ENCODE peak calls at places on chromosomes 1 and 21, in four cellular contexts. One of them, this sample, is unnamed.

GRCh38 chr1:98393719-98394118 is 267.8 kb upstream of the SNX7 start:
- DNase-seq in cardiac fibroblast: no peak
- DNase-seq in fibroblast of lung: no peak
- DNase-seq in H1: no peak
- DNase-seq in this sample: no peak

GRCh38 chr1:113812661-113813135 is 422 bp upstream of the RSBN1 start:
- DNase-seq in cardiac fibroblast: no peak
- DNase-seq in fibroblast of lung: no peak
- DNase-seq in H1: no peak
- DNase-seq in this sample: no peak

GRCh38 chr1:66752000-66752592 is at the start of gene DYNLT5:
- DNase-seq in cardiac fibroblast: peak; percentile 59
- DNase-seq in fibroblast of lung: peak; percentile 50
- DNase-seq in H1: no peak
- DNase-seq in this sample: no peak

GRCh38 chr1:5913876-5914275 is 78.3 kb downstream of the NPHP4 start:
- DNase-seq in cardiac fibroblast: no peak
- DNase-seq in fibroblast of lung: no peak
- DNase-seq in H1: no peak
- DNase-seq in this sample: no peak

GRCh38 chr1:151294748-151295462 is 12.8 kb downstream of the ZNF687 start:
- DNase-seq in cardiac fibroblast: no peak
- DNase-seq in fibroblast of lung: no peak
- DNase-seq in H1: no peak
- DNase-seq in this sample: no peak

GRCh38 chr21:32044205-32044874 is 171.5 kb downstream of the HUNK start:
- DNase-seq in cardiac fibroblast: no peak
- DNase-seq in fibroblast of lung: no peak
- DNase-seq in H1: no peak
- DNase-seq in this sample: no peak

GRCh38 chr1:198604973-198605372 is 33.9 kb upstream of the PTPRC start:
- DNase-seq in cardiac fibroblast: no peak
- DNase-seq in fibroblast of lung: no peak
- DNase-seq in H1: no peak
- DNase-seq in this sample: no peak

GRCh38 chr1:219805191-219805590 is 123.2 kb downstream of the SLC30A10 start:
- DNase-seq in cardiac fibroblast: no peak
- DNase-seq in fibroblast of lung: no peak
- DNase-seq in H1: no peak
- DNase-seq in this sample: no peak

GRCh38 chr1:38285807-38286530 is 239.4 kb upstream of the POU3F1 start:
- DNase-seq in cardiac fibroblast: no peak
- DNase-seq in fibroblast of lung: no peak
- DNase-seq in H1: peak; percentile 56
- DNase-seq in this sample: no peak

GRCh38 chr1:29186252-29186651 is 4.6 kb upstream of the SRSF4 start:
- DNase-seq in cardiac fibroblast: no peak
- DNase-seq in fibroblast of lung: no peak
- DNase-seq in H1: no peak
- DNase-seq in this sample: no peak

GRCh38 chr1:65362545-65362944 is 53.2 kb downstream of the DNAJC6 start:
- DNase-seq in cardiac fibroblast: no peak
- DNase-seq in fibroblast of lung: no peak
- DNase-seq in H1: no peak
- DNase-seq in this sample: no peak

GRCh38 chr1:89550995-89551394 is 26.4 kb downstream of the LRRC8B start:
- DNase-seq in cardiac fibroblast: no peak
- DNase-seq in fibroblast of lung: no peak
- DNase-seq in H1: no peak
- DNase-seq in this sample: no peak

GRCh38 chr1:207876129-207876528 is 34.8 kb downstream of the CD34 start:
- DNase-seq in cardiac fibroblast: no peak
- DNase-seq in fibroblast of lung: no peak
- DNase-seq in H1: no peak
- DNase-seq in this sample: no peak

GRCh38 chr21:45440736-45441350 is 35.9 kb downstream of the COL18A1 start:
- DNase-seq in cardiac fibroblast: no peak
- DNase-seq in fibroblast of lung: no peak
- DNase-seq in H1: no peak
- DNase-seq in this sample: no peak

GRCh38 chr1:56643661-56644060 is 1.5 kb upstream of the PRKAA2 start:
- DNase-seq in cardiac fibroblast: no peak
- DNase-seq in fibroblast of lung: peak; percentile 11
- DNase-seq in H1: no peak
- DNase-seq in this sample: no peak

GRCh38 chr1:22231995-22232690 is 89.2 kb upstream of the WNT4 start:
- DNase-seq in cardiac fibroblast: no peak
- DNase-seq in fibroblast of lung: no peak
- DNase-seq in H1: no peak
- DNase-seq in this sample: no peak

GRCh38 chr1:234535208-234535607 is 56.2 kb upstream of the TARBP1 start:
- DNase-seq in cardiac fibroblast: no peak
- DNase-seq in fibroblast of lung: no peak
- DNase-seq in H1: no peak
- DNase-seq in this sample: no peak

GRCh38 chr1:241186716-241187115 is 170.3 kb downstream of the RGS7 start:
- DNase-seq in cardiac fibroblast: no peak
- DNase-seq in fibroblast of lung: peak; percentile 4
- DNase-seq in H1: no peak
- DNase-seq in this sample: no peak
- H3K4me3 ChIP-seq in cardiac fibroblast: no peak overlapping the region
- H3K4me3 ChIP-seq in fibroblast of lung: no peak overlapping the region
- H3K4me3 ChIP-seq in H1: no peak overlapping the region
- H3K4me3 ChIP-seq in this sample: no peak overlapping the region

GRCh38 chr1:94926365-94926914 is 470 bp downstream of the CNN3 start:
- DNase-seq in cardiac fibroblast: peak; percentile 71
- DNase-seq in fibroblast of lung: peak; percentile 61
- DNase-seq in H1: no peak
- DNase-seq in this sample: no peak

GRCh38 chr1:94926915-94927404 is at the start of gene CNN3:
- DNase-seq in cardiac fibroblast: peak; percentile 97
- DNase-seq in fibroblast of lung: peak; percentile 93
- DNase-seq in H1: peak; percentile 81
- DNase-seq in this sample: no peak

GRCh38 chr1:94922756-94923465 is 4.0 kb downstream of the CNN3 start:
- DNase-seq in cardiac fibroblast: peak; percentile 84
- DNase-seq in fibroblast of lung: peak; percentile 43
- DNase-seq in H1: no peak
- DNase-seq in this sample: no peak

GRCh38 chr1:94925561-94926364 is 1.1 kb downstream of the CNN3 start:
- DNase-seq in cardiac fibroblast: peak; percentile 90
- DNase-seq in fibroblast of lung: peak; percentile 85
- DNase-seq in H1: peak; percentile 88
- DNase-seq in this sample: no peak

GRCh38 chr1:94924967-94925366 is 1.9 kb downstream of the CNN3 start:
- DNase-seq in cardiac fibroblast: peak; percentile 62
- DNase-seq in fibroblast of lung: peak; percentile 34
- DNase-seq in H1: no peak
- DNase-seq in this sample: no peak
- H3K4me3 ChIP-seq in cardiac fibroblast: peak overlapping the region; percentile 87
- H3K4me3 ChIP-seq in fibroblast of lung: peak overlapping the region; percentile 91
- H3K4me3 ChIP-seq in H1: peak overlapping the region; percentile 90
- H3K4me3 ChIP-seq in this sample: no peak overlapping the region

DNA sequence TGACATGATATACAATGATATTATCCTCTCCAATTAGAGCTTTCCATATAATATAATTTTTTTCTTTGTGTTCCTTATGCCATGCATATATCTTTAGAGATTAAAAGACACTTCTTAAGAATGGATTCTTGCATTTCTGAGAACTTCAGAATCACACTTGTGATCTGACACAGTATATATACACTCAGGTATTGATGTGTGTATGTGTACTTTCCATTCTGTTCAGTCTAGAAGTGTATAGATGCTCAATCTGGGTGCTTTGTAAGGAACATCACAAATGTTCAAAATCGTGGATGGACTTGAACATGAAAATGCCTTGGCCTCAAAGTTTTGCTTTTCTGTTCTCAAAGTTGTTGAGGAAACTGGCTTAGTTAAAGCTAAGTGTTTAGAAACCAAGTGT is 102.7 kb downstream of the FGGY start:
- DNase-seq in cardiac fibroblast: no peak
- DNase-seq in fibroblast of lung: no peak
- DNase-seq in H1: no peak
- DNase-seq in this sample: no peak
- H3K4me3 ChIP-seq in cardiac fibroblast: no peak overlapping the region
- H3K4me3 ChIP-seq in fibroblast of lung: no peak overlapping the region
- H3K4me3 ChIP-seq in H1: no peak overlapping the region
- H3K4me3 ChIP-seq in this sample: no peak overlapping the region

GRCh38 chr1:87683557-87683956 is 354.9 kb downstream of the LMO4 start:
- DNase-seq in cardiac fibroblast: no peak
- DNase-seq in fibroblast of lung: no peak
- DNase-seq in H1: no peak
- DNase-seq in this sample: no peak
- H3K4me3 ChIP-seq in cardiac fibroblast: no peak overlapping the region
- H3K4me3 ChIP-seq in fibroblast of lung: peak overlapping the region; percentile 76
- H3K4me3 ChIP-seq in H1: no peak overlapping the region
- H3K4me3 ChIP-seq in this sample: no peak overlapping the region

GRCh38 chr1:8396912-8397406 is 79.0 kb downstream of the SLC45A1 start:
- DNase-seq in cardiac fibroblast: peak; percentile 96
- DNase-seq in fibroblast of lung: peak; percentile 98
- DNase-seq in H1: no peak
- DNase-seq in this sample: no peak

GRCh38 chr1:8395433-8395866 is 77.5 kb downstream of the SLC45A1 start:
- DNase-seq in cardiac fibroblast: no peak
- DNase-seq in fibroblast of lung: no peak
- DNase-seq in H1: no peak
- DNase-seq in this sample: peak; percentile 36

GRCh38 chr1:8392522-8392921 is 74.6 kb downstream of the SLC45A1 start:
- DNase-seq in cardiac fibroblast: peak; percentile 59
- DNase-seq in fibroblast of lung: no peak
- DNase-seq in H1: no peak
- DNase-seq in this sample: no peak

GRCh38 chr1:8396083-8396911 is 78.4 kb downstream of the SLC45A1 start:
- DNase-seq in cardiac fibroblast: peak; percentile 66
- DNase-seq in fibroblast of lung: peak; percentile 59
- DNase-seq in H1: no peak
- DNase-seq in this sample: no peak

GRCh38 chr1:8394456-8395321 is 76.8 kb downstream of the SLC45A1 start:
- DNase-seq in cardiac fibroblast: peak; percentile 91
- DNase-seq in fibroblast of lung: peak; percentile 92
- DNase-seq in H1: no peak
- DNase-seq in this sample: no peak
- H3K4me3 ChIP-seq in cardiac fibroblast: no peak overlapping the region
- H3K4me3 ChIP-seq in fibroblast of lung: no peak overlapping the region
- H3K4me3 ChIP-seq in H1: no peak overlapping the region
- H3K4me3 ChIP-seq in this sample: no peak overlapping the region

DNA sequence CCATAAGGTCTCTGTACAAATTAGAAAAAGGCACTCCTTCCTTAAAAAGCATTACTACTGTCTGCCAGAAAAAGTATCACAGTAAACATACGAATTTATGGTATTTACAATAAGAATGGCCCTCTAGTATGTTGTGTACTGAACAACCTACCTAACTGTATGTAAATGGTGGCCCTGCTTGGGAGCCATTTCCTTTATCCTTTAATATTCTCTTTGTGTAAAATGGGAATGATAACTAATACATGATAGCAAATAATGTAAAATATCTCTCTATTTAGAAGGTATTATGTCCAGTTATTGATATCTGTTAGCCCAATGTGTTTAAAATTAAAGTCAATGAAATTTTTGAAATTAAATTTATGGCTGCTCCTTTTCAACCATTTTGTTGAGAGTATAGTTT is 5.2 kb downstream of the DR1 start:
- DNase-seq in cardiac fibroblast: no peak
- DNase-seq in fibroblast of lung: no peak
- DNase-seq in H1: no peak
- DNase-seq in this sample: no peak
- H3K4me3 ChIP-seq in cardiac fibroblast: no peak overlapping the region
- H3K4me3 ChIP-seq in fibroblast of lung: no peak overlapping the region
- H3K4me3 ChIP-seq in H1: no peak overlapping the region
- H3K4me3 ChIP-seq in this sample: no peak overlapping the region

GRCh38 chr1:165954940-165955339 is 127.5 kb downstream of the UCK2 start:
- DNase-seq in cardiac fibroblast: peak; percentile 71
- DNase-seq in fibroblast of lung: peak; percentile 50
- DNase-seq in H1: no peak
- DNase-seq in this sample: no peak
- H3K4me3 ChIP-seq in cardiac fibroblast: no peak overlapping the region
- H3K4me3 ChIP-seq in fibroblast of lung: no peak overlapping the region
- H3K4me3 ChIP-seq in H1: no peak overlapping the region
- H3K4me3 ChIP-seq in this sample: no peak overlapping the region

DNA sequence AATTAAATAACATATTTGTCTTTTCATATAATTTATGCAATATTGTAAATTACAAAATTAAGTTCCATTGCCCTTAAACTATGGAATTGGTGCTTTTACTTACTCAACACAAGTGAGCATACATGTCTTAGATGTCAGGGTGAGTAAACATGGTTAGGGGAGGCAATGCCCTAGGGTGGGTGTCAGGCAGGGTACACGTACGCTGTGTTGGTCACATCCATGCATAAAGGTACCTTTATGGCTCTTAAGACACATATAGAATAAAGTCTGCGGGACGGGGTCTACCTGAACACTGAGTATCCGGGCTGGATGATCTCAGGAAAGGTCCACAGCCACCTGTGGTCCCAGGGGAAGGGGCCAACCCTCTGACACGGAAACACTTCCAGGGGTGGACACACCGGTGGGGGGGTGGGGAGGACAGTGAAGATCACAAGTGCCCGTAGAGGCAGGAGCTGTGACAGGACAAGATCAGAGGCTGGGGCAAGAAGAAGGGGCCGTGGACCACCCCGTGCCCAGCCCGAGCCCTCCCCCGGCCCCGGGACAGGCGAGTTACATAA is 720 bp downstream of the LIN9 start:
- DNase-seq in cardiac fibroblast: no peak
- DNase-seq in fibroblast of lung: no peak
- DNase-seq in H1: no peak
- DNase-seq in this sample: no peak
- H3K4me3 ChIP-seq in cardiac fibroblast: peak overlapping the region; percentile 97
- H3K4me3 ChIP-seq in fibroblast of lung: peak overlapping the region; percentile 80
- H3K4me3 ChIP-seq in H1: peak overlapping the region; percentile 96
- H3K4me3 ChIP-seq in this sample: peak overlapping the region; percentile 91

GRCh38 chr1:210235363-210236053 is 2.9 kb downstream of the SERTAD4 start:
- DNase-seq in cardiac fibroblast: no peak
- DNase-seq in fibroblast of lung: no peak
- DNase-seq in H1: no peak
- DNase-seq in this sample: no peak

GRCh38 chr1:210236840-210237409 is 4.3 kb downstream of the SERTAD4 start:
- DNase-seq in cardiac fibroblast: peak; percentile 95
- DNase-seq in fibroblast of lung: peak; percentile 87
- DNase-seq in H1: no peak
- DNase-seq in this sample: no peak

GRCh38 chr1:210236386-210236839 is 3.8 kb downstream of the SERTAD4 start:
- DNase-seq in cardiac fibroblast: peak; percentile 24
- DNase-seq in fibroblast of lung: peak; percentile 75
- DNase-seq in H1: no peak
- DNase-seq in this sample: no peak

GRCh38 chr1:210237981-210238380 is 5.4 kb downstream of the SERTAD4 start:
- DNase-seq in cardiac fibroblast: no peak
- DNase-seq in fibroblast of lung: no peak
- DNase-seq in H1: no peak
- DNase-seq in this sample: no peak

DNA sequence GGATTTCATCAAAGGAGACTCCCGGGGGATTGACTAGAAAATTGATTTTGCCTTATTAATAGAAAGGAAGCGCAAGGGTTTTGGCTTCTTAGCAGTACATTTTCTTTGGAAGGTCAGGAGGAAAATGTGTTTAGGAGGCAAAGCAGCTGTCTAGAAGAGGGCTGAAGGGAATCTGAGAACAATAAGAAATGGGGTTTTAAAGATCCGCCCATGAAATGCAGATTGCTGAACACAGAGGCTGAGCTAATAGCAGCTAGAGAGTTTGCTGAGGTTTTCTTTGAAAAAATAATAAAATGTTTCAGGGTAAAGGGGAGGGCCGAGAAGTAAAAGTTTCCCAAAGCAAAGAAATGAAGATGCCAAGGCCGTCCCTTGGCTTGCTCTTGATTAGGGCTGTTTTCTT is 4.9 kb downstream of the SERTAD4 start:
- DNase-seq in cardiac fibroblast: peak; percentile 33
- DNase-seq in fibroblast of lung: peak; percentile 57
- DNase-seq in H1: no peak
- DNase-seq in this sample: no peak
- H3K4me3 ChIP-seq in cardiac fibroblast: no peak overlapping the region
- H3K4me3 ChIP-seq in fibroblast of lung: no peak overlapping the region
- H3K4me3 ChIP-seq in H1: no peak overlapping the region
- H3K4me3 ChIP-seq in this sample: no peak overlapping the region